ENCODE peak calls at places on chromosomes 12 and 14, in eight cellular contexts. K, O, L, A, N, R, X and B are unnamed samples.

GRCh38 chr14:95220663-95221231 is 63.4 kb upstream of the DICER1 start:
- DNase-seq in K (no peak), O (no peak), L (peak), A (no peak), N (peak), R (no peak), X (no peak), B (no peak)

GRCh38 chr12:124369055-124369900 is 74.4 kb downstream of the RFLNA start:
- DNase-seq in K (no peak), O (peak), L (peak), A (no peak), N (peak), R (no peak), X (peak), B (peak)

GRCh38 chr12:82608706-82609105 is 78.0 kb upstream of the TMTC2 start:
- DNase-seq in K (no peak), O (no peak), L (peak), A (no peak), N (peak), R (no peak), X (peak), B (no peak)

GRCh38 chr12:111367661-111368221 is 1.2 kb downstream of the PHETA1 start:
- DNase-seq in K (no peak), O (peak), L (no peak), A (no peak), N (no peak), R (no peak), X (no peak), B (peak)

GRCh38 chr14:103908580-103908979 is 19.7 kb upstream of the TDRD9 start:
- DNase-seq in K (peak), O (no peak), L (no peak), A (no peak), N (no peak), R (no peak), X (no peak), B (no peak)

GRCh38 chr12:23093488-23093887 is 468.5 kb downstream of the ETNK1 start:
- DNase-seq in K (no peak), O (no peak), L (no peak), A (no peak), N (peak), R (no peak), X (no peak), B (no peak)

GRCh38 chr14:34219661-34220060 is 242.4 kb downstream of the SPTSSA start:
- DNase-seq in K (no peak), O (no peak), L (no peak), A (no peak), N (no peak), R (no peak), X (no peak), B (no peak)

GRCh38 chr12:56520025-56520810 is 1.4 kb upstream of the RBMS2 start:
- DNase-seq in K (no peak), O (no peak), L (no peak), A (no peak), N (peak), R (no peak), X (peak), B (peak)

GRCh38 chr12:109553471-109553870 is 19.8 kb downstream of the MMAB start:
- DNase-seq in K (no peak), O (no peak), L (peak), A (no peak), N (no peak), R (no peak), X (peak), B (no peak)

GRCh38 chr14:76348898-76349297 is 27.0 kb upstream of the ESRRB start:
- DNase-seq in K (no peak), O (no peak), L (peak), A (no peak), N (peak), R (no peak), X (no peak), B (peak)

GRCh38 chr12:107503851-107504502 is 181.6 kb upstream of the PWP1 start:
- DNase-seq in K (no peak), O (no peak), L (no peak), A (no peak), N (no peak), R (no peak), X (no peak), B (no peak)

GRCh38 chr12:77685112-77685511 is 145.6 kb upstream of the NAV3 start:
- DNase-seq in K (no peak), O (no peak), L (peak), A (no peak), N (peak), R (peak), X (peak), B (peak)

GRCh38 chr12:41061189-41061588 is 126.9 kb upstream of the PDZRN4 start:
- DNase-seq in K (no peak), O (no peak), L (no peak), A (no peak), N (no peak), R (no peak), X (no peak), B (no peak)

GRCh38 chr12:107362960-107363359 is 269.6 kb upstream of the CRY1 start:
- DNase-seq in K (no peak), O (no peak), L (no peak), A (no peak), N (no peak), R (no peak), X (no peak), B (no peak)

GRCh38 chr14:77032854-77033621 is 4.5 kb upstream of the IRF2BPL start:
- DNase-seq in K (peak), O (peak), L (peak), A (peak), N (peak), R (peak), X (peak), B (peak)

GRCh38 chr12:6507102-6507998 is 13.4 kb downstream of the NCAPD2 start:
- DNase-seq in K (no peak), O (no peak), L (peak), A (no peak), N (peak), R (no peak), X (no peak), B (no peak)

GRCh38 chr14:23405096-23405495 is 3.0 kb downstream of the MYH6 start:
- DNase-seq in K (no peak), O (no peak), L (no peak), A (no peak), N (no peak), R (no peak), X (no peak), B (no peak)

GRCh38 chr14:54797556-54797955 is 105.1 kb downstream of the GCH1 start:
- DNase-seq in K (no peak), O (no peak), L (no peak), A (no peak), N (no peak), R (no peak), X (no peak), B (no peak)

GRCh38 chr12:102681747-102682146 is 201.4 kb upstream of the IGF1 start:
- DNase-seq in K (no peak), O (no peak), L (no peak), A (no peak), N (no peak), R (no peak), X (no peak), B (no peak)

GRCh38 chr12:53961025-53961761 is 6.5 kb downstream of the HOXC12 start:
- DNase-seq in K (no peak), O (no peak), L (no peak), A (no peak), N (no peak), R (no peak), X (no peak), B (no peak)

GRCh38 chr12:67648306-67649164 is at the start of gene DYRK2:
- DNase-seq in K (peak), O (peak), L (no peak), A (peak), N (peak), R (peak), X (peak), B (peak)

GRCh38 chr12:96034631-96035282 is 630 bp downstream of the LTA4H start:
- DNase-seq in K (no peak), O (peak), L (no peak), A (no peak), N (peak), R (peak), X (peak), B (peak)

GRCh38 chr14:100832311-100832960 is 6.5 kb downstream of the MEG3 start:
- DNase-seq in K (no peak), O (no peak), L (no peak), A (no peak), N (no peak), R (no peak), X (no peak), B (no peak)

GRCh38 chr14:70045715-70046535 is 142.8 kb downstream of the SLC8A3 start:
- DNase-seq in K (no peak), O (peak), L (peak), A (no peak), N (peak), R (no peak), X (peak), B (peak)

GRCh38 chr14:90609376-90609775 is 206.9 kb downstream of the TTC7B start:
- DNase-seq in K (no peak), O (no peak), L (no peak), A (no peak), N (no peak), R (no peak), X (no peak), B (no peak)

GRCh38 chr12:20426191-20426590 is 57.9 kb downstream of the PDE3A start:
- DNase-seq in K (no peak), O (no peak), L (no peak), A (no peak), N (peak), R (no peak), X (peak), B (no peak)

GRCh38 chr12:6180300-6181051 is 19.7 kb upstream of the CD9 start:
- DNase-seq in K (no peak), O (peak), L (no peak), A (no peak), N (peak), R (no peak), X (peak), B (peak)

GRCh38 chr12:109871678-109872314 is 8.5 kb downstream of the GLTP start:
- DNase-seq in K (no peak), O (peak), L (no peak), A (no peak), N (no peak), R (no peak), X (peak), B (no peak)

GRCh38 chr12:53781218-53781801 is 29.5 kb upstream of the CISTR start:
- DNase-seq in K (no peak), O (no peak), L (no peak), A (no peak), N (no peak), R (no peak), X (no peak), B (no peak)

GRCh38 chr12:124716208-124717141 is 147.2 kb downstream of the SCARB1 start:
- DNase-seq in K (no peak), O (no peak), L (no peak), A (no peak), N (no peak), R (no peak), X (no peak), B (peak)